ENCODE peak calls at places on chromosomes 13 and 19, in six cellular contexts. J is OCI-LY7, A is breast epithelium, G is SJCRH30, B is upper lobe of right lung, U is IMR-90. V is an unnamed sample. For H3K36me3 and H3K9me3, the result is how much of the 10 kb centered on the place peaks cover.

GRCh38 chr13:76637651-76638111 is 248.5 kb downstream of the KCTD12 start:
- DNase-seq in A (no peak), U (peak), G (no peak), J (no peak), B (no peak), V (no peak)

GRCh38 chr13:43981512-43982301 is 102.0 kb downstream of the LACC1 start:
- DNase-seq in B (no peak), U (no peak), G (no peak), A (no peak), J (no peak), V (no peak)

GRCh38 chr13:73593199-73593765 is 534.5 kb downstream of the KLF5 start:
- DNase-seq in U (no peak), B (no peak), J (no peak), G (no peak), A (no peak), V (no peak)

GRCh38 chr19:30784850-30785459 is 412.8 kb downstream of the ZNF536 start:
- DNase-seq in G (peak), B (peak), U (peak), J (peak), A (no peak), V (peak)

GRCh38 chr19:16309653-16310052 is 15.0 kb upstream of the KLF2 start:
- DNase-seq in B (no peak), G (no peak), J (no peak), U (no peak), A (no peak), V (no peak)

GRCh38 chr19:58479303-58479702 is 3.2 kb downstream of the ZNF446 start:
- DNase-seq in A (no peak), U (no peak), J (no peak), B (no peak), G (no peak), V (no peak)

GRCh38 chr13:113538689-113539058 is 45.9 kb upstream of the TFDP1 start:
- DNase-seq in A (no peak), J (no peak), B (peak), U (no peak), G (no peak), V (no peak)

GRCh38 chr13:22773475-22773874 is 407.3 kb upstream of the SGCG start:
- DNase-seq in J (no peak), U (no peak), G (no peak), B (no peak), A (no peak), V (no peak)

GRCh38 chr19:7494416-7495098 is 5.7 kb upstream of the PEX11G start:
- DNase-seq in J (no peak), G (peak), A (peak), B (no peak), U (no peak), V (no peak)

GRCh38 chr13:112071011-112071901 is 4.3 kb downstream of the SOX1 start:
- DNase-seq in B (no peak), U (no peak), A (no peak), G (no peak), J (no peak), V (no peak)

GRCh38 chr19:33438987-33439781 is 65.7 kb downstream of the CEBPG start:
- DNase-seq in G (no peak), U (no peak), J (no peak), A (no peak), B (peak), V (no peak)

GRCh38 chr13:42883142-42883541 is 101.8 kb downstream of the FAM216B start:
- DNase-seq in G (no peak), U (no peak), B (no peak), A (no peak), J (no peak), V (no peak)

GRCh38 chr13:73602295-73602694 is 531.9 kb downstream of the KLF12 start:
- DNase-seq in B (no peak), U (peak), G (no peak), J (no peak), A (no peak), V (no peak)

GRCh38 chr19:49554701-49555181 is 25.6 kb downstream of the NOSIP start:
- DNase-seq in G (no peak), B (no peak), A (no peak), U (no peak), J (no peak), V (no peak)

GRCh38 chr13:80048802-80049201 is 292.1 kb downstream of the SPRY2 start:
- DNase-seq in B (peak), A (peak), U (peak), J (peak), G (peak), V (peak)

GRCh38 chr19:49129238-49129583 is 9.9 kb downstream of the PPFIA3 start:
- DNase-seq in G (peak), J (no peak), B (no peak), U (no peak), A (no peak), V (no peak)

GRCh38 chr19:6767081-6767356 is 216 bp downstream of the SH2D3A start:
- DNase-seq in B (no peak), U (no peak), A (no peak), G (no peak), J (peak), V (no peak)

GRCh38 chr13:89269737-89270136 is 1598.6 kb downstream of the SLITRK5 start:
- DNase-seq in A (no peak), G (no peak), B (no peak), J (no peak), U (no peak), V (no peak)

GRCh38 chr13:93771229-93771628 is 544.6 kb downstream of the GPC6 start:
- DNase-seq in J (no peak), B (no peak), U (no peak), G (no peak), A (no peak), V (no peak)

GRCh38 chr13:72180253-72180952 is 313.4 kb upstream of the DACH1 start:
- DNase-seq in A (no peak), B (no peak), J (no peak), U (peak), G (no peak), V (peak)

GRCh38 chr19:3034845-3035541 is 5.9 kb upstream of the TLE2 start:
- DNase-seq in J (peak), U (peak), A (peak), G (peak), B (no peak), V (no peak)

GRCh38 chr19:3187662-3188511 is 2.2 kb downstream of the NCLN start:
- DNase-seq in U (no peak), J (no peak), G (no peak), A (no peak), B (no peak), V (no peak)

GRCh38 chr13:101875717-101876393 is 423.4 kb downstream of the ITGBL1 start:
- DNase-seq in A (no peak), J (no peak), U (peak), G (peak), B (no peak), V (peak)

GRCh38 chr13:106795847-106796246 is 227.9 kb upstream of the ARGLU1 start:
- DNase-seq in A (no peak), G (no peak), U (no peak), J (no peak), B (no peak), V (no peak)

GRCh38 chr13:86877449-86877848 is 793.7 kb upstream of the SLITRK5 start:
- DNase-seq in G (no peak), U (no peak), A (no peak), J (no peak), B (no peak), V (no peak)

GRCh38 chr13:33345842-33346241 is 60.3 kb upstream of the STARD13 start:
- DNase-seq in A (no peak), U (no peak), J (no peak), B (no peak), G (no peak), V (no peak)

GRCh38 chr19:56942749-56943148 is 102.2 kb upstream of the PEG3 start:
- DNase-seq in U (no peak), B (peak), J (peak), A (no peak), G (peak), V (no peak)

GRCh38 chr19:7677664-7678311 is 898 bp downstream of the MCEMP1 start:
- DNase-seq in A (no peak), G (no peak), U (no peak), J (no peak), B (peak), V (no peak)

GRCh38 chr13:19817510-19818158 is 34.9 kb upstream of the PSPC1 start:
- DNase-seq in A (no peak), J (no peak), U (no peak), B (no peak), G (no peak), V (no peak)

GRCh38 chr19:38420935-38421334 is 5.1 kb downstream of the RASGRP4 start:
- DNase-seq in U (no peak), G (no peak), J (no peak), A (no peak), B (no peak), V (peak)

GRCh38 chr19:29634002-29634401 is 27.9 kb downstream of the POP4 start:
- DNase-seq in J (no peak), U (no peak), A (no peak), B (no peak), G (no peak), V (no peak)

GRCh38 chr13:50676602-50677001 is 166.9 kb downstream of the DLEU7 start:
- DNase-seq in J (peak), A (no peak), B (no peak), G (no peak), U (peak), V (peak)

GRCh38 chr19:45607071-45608029 is 5.3 kb upstream of the GPR4 start:
- DNase-seq in A (peak), U (peak), J (peak), G (peak), B (peak), V (peak)
- H3K4me3 ChIP-seq in A (peak), U (no peak), J (no peak), G (peak), B (peak), V (peak)

GRCh38 chr19:11495885-11496284 is 9.8 kb downstream of the ZNF653 start:
- DNase-seq in J (no peak), A (no peak), B (no peak), G (no peak), U (no peak), V (no peak)
- H3K36me3 ChIP-seq in J (under half), A (under half), B (under half), G (under half), U (under half), V (under half)

DNA sequence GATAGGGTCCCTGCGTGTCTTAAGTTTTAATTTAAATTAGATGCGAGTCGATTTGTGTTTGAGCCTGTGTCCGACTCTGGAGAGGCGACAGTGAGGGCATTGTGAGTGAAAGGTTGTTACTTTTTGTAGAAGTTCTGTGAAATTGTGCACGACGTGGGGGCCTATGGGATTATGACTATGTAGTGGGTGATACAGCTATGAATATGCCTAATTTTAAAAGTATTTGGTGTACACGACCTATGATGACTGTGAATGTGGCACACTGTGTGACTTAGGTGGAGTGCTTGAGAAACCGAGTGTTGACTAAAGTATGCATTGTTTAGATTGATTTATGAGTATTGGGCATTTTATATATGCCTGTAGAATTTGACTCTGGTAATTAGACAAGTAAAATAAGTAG is 646 bp downstream of the ZNF567 start:
- DNase-seq in G (no peak), U (no peak), A (no peak), B (no peak), J (no peak), V (no peak)
- H3K9me3 ChIP-seq in G (under half), U (under half), A (under half), B (under half), J (under half), V (under half)

DNA sequence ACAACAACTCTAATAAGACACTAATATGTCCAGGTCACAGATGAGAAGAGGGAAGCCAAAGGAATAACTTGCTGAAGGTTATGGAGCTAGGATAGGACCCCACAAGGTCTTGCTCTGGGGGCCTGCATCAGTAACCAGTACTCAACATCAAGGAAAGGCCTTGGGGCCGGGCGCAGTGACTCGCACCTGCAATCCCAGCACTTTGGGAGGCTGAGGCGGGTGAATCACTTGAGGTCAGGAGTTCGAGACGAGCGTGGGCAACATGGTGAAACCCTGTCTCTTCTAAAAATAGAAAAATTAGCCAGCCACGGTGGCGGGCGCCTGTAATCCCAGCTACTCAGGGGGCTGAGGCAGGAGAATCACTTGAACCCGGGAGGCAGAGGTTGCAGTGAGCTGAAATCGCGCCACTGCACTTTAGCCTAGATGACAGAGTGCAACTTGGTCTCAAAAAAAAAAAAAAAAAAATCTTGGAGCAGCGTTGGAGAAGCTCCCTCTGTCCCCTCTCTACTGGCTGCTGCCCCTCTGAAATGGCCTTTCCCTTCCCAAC is 1.8 kb downstream of the LONP1 start:
- DNase-seq in J (no peak), B (no peak), U (peak), A (no peak), G (no peak), V (peak)
- H3K4me3 ChIP-seq in J (peak), B (peak), U (peak), A (peak), G (peak), V (peak)

DNA sequence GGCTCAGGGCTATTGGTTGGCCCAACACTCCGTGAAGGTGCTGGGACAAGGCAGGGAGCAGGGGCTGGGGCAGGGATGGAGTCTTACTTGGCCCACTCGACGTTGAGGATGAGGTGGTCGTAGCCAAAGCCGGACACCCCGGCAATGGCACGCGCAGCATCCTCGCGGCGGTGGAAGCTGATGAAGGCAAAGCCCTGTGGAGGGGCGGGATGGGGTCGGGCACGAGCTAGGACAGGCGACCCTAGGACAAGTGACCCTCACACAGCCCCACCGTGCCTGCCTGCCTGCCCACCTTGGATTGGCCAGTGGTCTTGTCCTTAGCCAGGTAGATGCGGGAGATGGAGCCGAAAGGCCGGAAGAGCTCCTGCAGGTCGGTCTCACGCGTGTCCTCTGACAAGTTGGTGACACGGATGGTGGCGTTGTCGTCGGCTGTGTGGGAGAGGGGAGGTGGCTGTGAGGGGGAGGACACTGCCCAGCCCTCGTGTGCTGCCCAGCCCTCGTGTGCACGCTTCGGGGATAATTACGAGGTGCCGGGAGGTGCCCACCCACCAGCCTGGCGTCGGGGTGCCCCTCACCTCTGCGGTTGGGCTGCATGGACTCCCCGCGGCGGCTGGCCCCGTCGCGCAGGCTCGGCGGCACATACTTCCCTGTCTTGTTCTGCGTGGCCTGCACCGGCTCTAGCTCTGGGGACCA is 4.0 kb downstream of the P2RY11 start:
- DNase-seq in B (no peak), G (no peak), A (no peak), J (no peak), U (no peak), V (peak)
- H3K36me3 ChIP-seq in B (half or more), G (half or more), A (under half), J (half or more), U (half or more), V (half or more)

GRCh38 chr13:29903524-29903923 is 53.1 kb upstream of the UBL3 start:
- DNase-seq in J (no peak), U (no peak), A (no peak), B (no peak), G (no peak), V (no peak)
- H3K9me3 ChIP-seq in J (under half), U (under half), A (under half), B (under half), G (under half), V (under half)

DNA sequence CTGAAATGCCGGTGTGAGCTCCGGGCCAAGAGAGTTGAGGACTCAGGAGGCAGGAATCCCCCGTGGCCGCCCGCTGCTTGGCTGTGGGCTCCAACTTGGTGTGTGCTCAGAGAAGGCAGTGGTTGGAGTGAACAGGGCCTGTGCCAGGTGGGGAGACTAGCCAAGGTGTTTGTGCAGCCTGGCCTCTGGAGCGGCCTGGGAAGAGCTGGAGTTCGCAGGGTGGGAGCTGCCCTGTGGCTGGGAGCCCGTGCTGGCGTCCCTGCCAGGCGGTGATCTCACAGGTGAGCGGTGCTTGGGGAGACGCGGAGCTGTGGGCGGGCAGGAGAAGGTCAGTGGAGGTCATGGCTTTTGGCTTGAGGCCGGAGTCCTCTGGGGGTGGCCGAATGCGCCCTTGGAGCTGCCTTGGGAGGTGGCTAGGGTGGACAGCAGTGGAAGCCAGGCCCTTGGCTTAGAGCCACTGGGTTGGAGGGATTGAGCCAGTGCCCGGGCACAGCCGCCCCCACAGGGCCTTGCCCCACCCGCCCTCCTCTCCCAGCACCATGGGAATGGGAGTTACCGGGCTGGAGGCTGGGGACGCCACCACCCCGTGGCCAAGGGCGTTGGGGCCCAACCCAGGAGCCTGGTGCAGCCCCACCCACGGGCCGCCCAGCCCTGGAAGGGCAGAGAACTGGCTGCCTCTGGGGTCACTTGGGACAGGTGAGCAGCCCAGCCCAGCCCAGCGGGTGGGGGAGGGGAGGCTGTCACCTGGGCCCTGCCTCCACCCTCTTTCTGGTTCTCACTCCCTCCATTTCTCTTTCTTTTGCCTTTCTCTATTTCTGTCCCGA is 7.1 kb upstream of the CIRBP start:
- DNase-seq in B (peak), G (no peak), J (no peak), U (peak), A (peak), V (peak)
- H3K4me3 ChIP-seq in B (peak), G (peak), J (peak), U (peak), A (peak), V (peak)

DNA sequence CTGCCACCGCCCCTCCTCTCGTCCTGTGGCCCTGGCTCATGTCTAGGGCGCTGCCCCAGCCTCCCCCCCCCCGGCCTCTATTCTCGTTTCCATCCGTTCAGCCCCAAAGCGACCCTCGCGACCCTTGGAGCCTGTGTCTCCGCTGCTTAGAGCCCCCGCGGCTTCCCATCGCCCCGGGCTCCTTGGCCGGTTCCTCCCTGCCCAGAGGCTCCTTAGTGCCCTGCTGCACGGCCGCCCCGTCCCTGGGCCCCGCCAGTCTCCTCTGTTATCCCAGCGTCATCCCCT is 9.2 kb upstream of the CNOT3 start:
- DNase-seq in G (no peak), B (peak), U (no peak), A (no peak), J (no peak), V (no peak)
- H3K36me3 ChIP-seq in G (under half), B (half or more), U (half or more), A (under half), J (half or more), V (under half)